ENCODE peak calls at places on chromosomes 13 and 19, in four cellular contexts. Y is HepG2, M is HCT116, O is K562. S is an unnamed sample.

GRCh38 chr13:38477676-38478075 is 128.0 kb downstream of the UFM1 start:
- DNase-seq in Y (no peak), M (no peak), O (no peak), S (no peak)

GRCh38 chr19:50657672-50658437 is 8.6 kb downstream of the C19orf81 start:
- DNase-seq in Y (peak), M (peak), O (peak), S (peak)

GRCh38 chr13:107020393-107020792 is 452.5 kb upstream of the ARGLU1 start:
- DNase-seq in Y (no peak), M (no peak), O (no peak), S (no peak)

GRCh38 chr13:19601749-19602725 is 31.4 kb upstream of the MPHOSPH8 start:
- DNase-seq in Y (peak), M (no peak), O (peak), S (peak)

GRCh38 chr19:5804516-5805464 is at the start of gene NRTN:
- DNase-seq in Y (no peak), M (no peak), O (peak), S (peak)

GRCh38 chr19:46351241-46352041 is 4.6 kb downstream of the PPP5C start:
- DNase-seq in Y (no peak), M (no peak), O (no peak), S (no peak)

GRCh38 chr13:113089693-113090414 is 15.7 kb upstream of the F7 start:
- DNase-seq in Y (no peak), M (no peak), O (no peak), S (no peak)

GRCh38 chr19:1522838-1523237 is 1.0 kb upstream of the PLK5 start:
- DNase-seq in Y (no peak), M (no peak), O (no peak), S (no peak)

GRCh38 chr19:48595171-48595570 is 11.4 kb upstream of the SPACA4 start:
- DNase-seq in Y (no peak), M (no peak), O (no peak), S (no peak)

GRCh38 chr13:40059540-40060232 is 404.2 kb downstream of the COG6 start:
- DNase-seq in Y (no peak), M (no peak), O (no peak), S (no peak)

GRCh38 chr13:30052127-30052526 is 201.7 kb upstream of the UBL3 start:
- DNase-seq in Y (no peak), M (no peak), O (no peak), S (peak)

GRCh38 chr13:51818276-51818675 is 14.3 kb upstream of the DHRS12 start:
- DNase-seq in Y (no peak), M (no peak), O (no peak), S (no peak)

GRCh38 chr13:94607939-94608338 is 6.3 kb downstream of the GPR180 start:
- DNase-seq in Y (no peak), M (no peak), O (no peak), S (no peak)

GRCh38 chr19:5001547-5002131 is 32.7 kb downstream of the KDM4B start:
- DNase-seq in Y (peak), M (peak), O (peak), S (no peak)

GRCh38 chr19:1262687-1263123 is 6.4 kb upstream of the CIRBP start:
- DNase-seq in Y (no peak), M (no peak), O (no peak), S (no peak)

GRCh38 chr13:106033634-106034033 is 501.8 kb downstream of the EFNB2 start:
- DNase-seq in Y (peak), M (no peak), O (no peak), S (no peak)

GRCh38 chr13:95615539-95615938 is 29.0 kb downstream of the DZIP1 start:
- DNase-seq in Y (no peak), M (no peak), O (no peak), S (no peak)

GRCh38 chr19:56099638-56100539 is 21.2 kb downstream of the ZNF787 start:
- DNase-seq in Y (no peak), M (no peak), O (no peak), S (no peak)

GRCh38 chr13:79491715-79492114 is 10.8 kb downstream of the NDFIP2 start:
- DNase-seq in Y (no peak), M (no peak), O (no peak), S (no peak)

GRCh38 chr13:97200081-97200942 is 21.8 kb upstream of the MBNL2 start:
- DNase-seq in Y (no peak), M (no peak), O (no peak), S (no peak)

GRCh38 chr13:109869312-109870237 is 83.2 kb upstream of the IRS2 start:
- DNase-seq in Y (no peak), M (no peak), O (peak), S (no peak)

GRCh38 chr13:46860734-46861133 is 36.1 kb downstream of the HTR2A start:
- DNase-seq in Y (no peak), M (no peak), O (no peak), S (no peak)

GRCh38 chr19:42189133-42189532 is 28.3 kb downstream of the DEDD2 start:
- DNase-seq in Y (no peak), M (no peak), O (no peak), S (no peak)

GRCh38 chr19:30498707-30499106 is 126.5 kb downstream of the ZNF536 start:
- DNase-seq in Y (no peak), M (no peak), O (peak), S (peak)

GRCh38 chr19:18543814-18544475 is 572 bp upstream of the FKBP8 start:
- DNase-seq in Y (peak), M (peak), O (peak), S (peak)

GRCh38 chr19:18112989-18113478 is 15.5 kb downstream of the MAST3 start:
- DNase-seq in Y (peak), M (peak), O (peak), S (peak)

GRCh38 chr13:80341771-80342271 is 895 bp upstream of the SPRY2 start:
- DNase-seq in Y (peak), M (no peak), O (no peak), S (no peak)

GRCh38 chr19:51784109-51784785 is 10.7 kb upstream of the FPR3 start:
- DNase-seq in Y (no peak), M (no peak), O (no peak), S (no peak)

GRCh38 chr19:51788029-51788428 is 6.9 kb upstream of the FPR3 start:
- DNase-seq in Y (no peak), M (no peak), O (no peak), S (no peak)

GRCh38 chr19:51786651-51787494 is 8.1 kb upstream of the FPR3 start:
- DNase-seq in Y (no peak), M (no peak), O (no peak), S (no peak)

GRCh38 chr19:51783373-51783772 is 11.6 kb upstream of the FPR3 start:
- DNase-seq in Y (peak), M (peak), O (no peak), S (no peak)

DNA sequence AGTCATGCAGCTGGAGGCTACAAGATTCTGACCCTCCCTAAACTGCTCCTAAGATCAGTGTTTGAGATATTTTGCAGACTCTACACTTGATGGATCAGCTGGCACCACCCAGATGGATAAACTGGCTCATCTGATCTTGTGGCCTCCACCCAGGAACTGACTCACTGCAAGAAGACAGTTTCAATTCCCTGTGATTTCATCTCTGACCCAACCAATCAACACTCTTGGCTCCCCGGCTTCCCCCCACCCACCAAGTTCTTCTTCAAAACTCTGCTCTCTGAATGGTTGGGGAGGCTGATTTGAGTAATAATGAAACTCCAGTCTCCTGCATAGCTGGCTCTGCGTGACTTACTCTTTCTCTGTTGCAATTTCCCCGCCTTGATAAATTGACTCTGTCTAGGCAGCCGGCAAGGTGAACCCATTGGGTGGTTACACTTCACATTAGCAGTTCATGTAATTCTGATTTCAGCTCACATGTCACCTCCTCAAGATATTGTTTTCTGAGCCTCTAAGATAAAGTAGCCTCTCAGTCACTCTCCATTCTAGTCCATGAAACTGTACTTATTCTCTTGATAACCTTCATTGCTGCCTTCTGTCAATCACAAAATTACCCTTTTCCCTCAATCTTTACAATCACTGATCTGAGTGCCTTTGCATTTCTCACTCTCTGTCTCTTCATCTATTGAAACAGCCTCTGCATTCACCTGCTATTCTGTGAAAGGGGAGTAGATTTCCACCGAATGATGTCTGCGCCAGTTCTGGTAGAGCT is 9.9 kb upstream of the FPR3 start:
- DNase-seq in Y (no peak), M (no peak), O (no peak), S (no peak)
- TF ChIP-seq FOSL1 in Y (no peak), M (no peak), O (peak), S (no peak)

GRCh38 chr19:45247136-45247535 is 1.9 kb upstream of the EXOC3L2 start:
- DNase-seq in Y (no peak), M (no peak), O (no peak), S (no peak)
- TF ChIP-seq FOSL1 in Y (no peak), M (no peak), O (no peak), S (no peak)

GRCh38 chr13:98585398-98585754 is 8.5 kb upstream of the STK24 start:
- DNase-seq in Y (no peak), M (no peak), O (no peak), S (no peak)
- TF ChIP-seq FOSL1 in Y (no peak), M (no peak), O (no peak), S (no peak)

DNA sequence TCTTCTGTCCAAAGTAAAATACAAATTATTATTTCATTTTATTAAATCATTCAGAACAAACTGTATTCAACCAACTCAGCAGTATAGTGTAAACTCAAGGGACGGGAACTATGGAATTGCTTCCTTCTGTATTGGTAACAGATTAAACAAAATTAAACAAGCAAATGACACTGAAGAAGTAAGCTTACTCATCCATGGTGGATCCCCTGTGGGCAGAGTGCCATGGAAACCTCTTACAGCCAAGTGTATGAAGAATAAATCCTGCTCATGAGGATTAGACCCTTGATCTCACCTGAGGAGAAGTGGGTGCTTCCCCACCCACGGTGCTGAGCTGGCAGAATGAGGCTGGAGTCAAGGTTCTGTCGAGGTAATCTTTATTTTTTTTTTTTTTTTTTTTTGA is 18.0 kb upstream of the RFXAP start:
- DNase-seq in Y (no peak), M (no peak), O (no peak), S (no peak)
- TF ChIP-seq FOSL1 in Y (no peak), M (no peak), O (no peak), S (no peak)

DNA sequence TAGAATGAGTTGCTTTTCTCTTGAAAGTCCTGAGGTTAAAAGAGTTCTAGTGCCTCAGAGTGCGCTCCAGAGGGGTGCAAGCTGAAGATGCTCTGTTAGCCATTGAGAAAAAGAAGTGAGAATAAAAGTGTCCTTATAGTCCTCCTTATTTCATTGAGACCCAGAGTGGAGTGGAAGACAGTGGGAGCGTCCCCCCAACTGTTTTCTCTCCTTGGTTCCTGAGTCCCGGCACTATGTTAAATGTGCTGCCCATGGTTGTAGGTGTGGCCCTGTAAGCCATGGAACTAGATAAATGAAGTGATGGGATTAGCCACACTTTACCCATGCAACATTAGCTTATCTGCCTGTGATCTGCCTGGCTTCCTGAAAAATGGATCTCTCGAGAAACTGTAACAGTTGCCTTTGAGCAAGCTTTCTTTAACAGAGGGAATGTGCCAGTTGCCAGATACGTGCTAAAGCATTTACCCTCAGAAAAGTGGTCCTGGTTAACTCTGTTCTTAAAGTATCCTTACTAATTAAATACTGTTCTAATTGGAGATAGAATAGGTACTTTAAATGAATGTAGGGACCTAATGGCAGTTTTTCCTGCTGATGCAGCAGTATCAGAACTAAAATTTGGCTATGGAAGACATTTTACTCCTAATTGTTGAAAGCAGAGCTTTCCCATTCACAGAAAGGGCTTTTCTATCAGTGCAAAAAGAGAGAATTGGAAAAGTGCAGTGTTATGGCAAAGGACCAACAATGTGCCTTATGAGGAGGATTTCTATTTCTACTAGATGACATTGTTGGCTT is 21.4 kb upstream of the PSG9 start:
- DNase-seq in Y (no peak), M (no peak), O (no peak), S (peak)
- TF ChIP-seq FOSL1 in Y (no peak), M (no peak), O (no peak), S (no peak)

S was measured in H1.